ENCODE peak calls at places on chromosomes 2 and 18, in ten cellular contexts. Q, C, E, U, O, X, N, Y, R and M are unnamed samples.

GRCh38 chr2:211351998-211352397 is 795.6 kb downstream of the CPS1 start:
- DNase-seq in Q (no peak), C (no peak), E (no peak), U (peak; percentile 53), O (peak; percentile 53), X (no peak), N (no peak), Y (no peak), R (no peak), M (no peak)

GRCh38 chr2:236659758-236660150 is 90.1 kb downstream of the ACKR3 start:
- DNase-seq in Q (no peak), C (no peak), E (peak; percentile 99), U (no peak), O (peak; percentile 80), X (peak; percentile 65), N (no peak), Y (no peak), R (peak; percentile 82), M (peak; percentile 83)

GRCh38 chr2:9991829-9992273 is 40.4 kb downstream of the GRHL1 start:
- DNase-seq in Q (no peak), C (no peak), E (no peak), U (no peak), O (no peak), X (no peak), N (no peak), Y (no peak), R (no peak), M (no peak)

GRCh38 chr18:49340446-49340845 is 120.0 kb downstream of the DYM start:
- DNase-seq in Q (peak; percentile 8), C (peak; percentile 46), E (peak; percentile 52), U (no peak), O (no peak), X (no peak), N (no peak), Y (no peak), R (peak; percentile 67), M (peak; percentile 33)

GRCh38 chr18:59460060-59460395 is 101.0 kb upstream of the LMAN1 start:
- DNase-seq in Q (no peak), C (peak; percentile 43), E (peak; percentile 66), U (no peak), O (no peak), X (no peak), N (peak; percentile 30), Y (no peak), R (no peak), M (peak; percentile 6)

GRCh38 chr2:207231962-207232361 is 66.2 kb upstream of the KLF7 start:
- DNase-seq in Q (no peak), C (no peak), E (no peak), U (no peak), O (no peak), X (no peak), N (no peak), Y (no peak), R (no peak), M (peak; percentile 36)

GRCh38 chr2:86791574-86791973 is 861 bp upstream of the CD8A start:
- DNase-seq in Q (no peak), C (no peak), E (no peak), U (peak; percentile 59), O (no peak), X (no peak), N (peak; percentile 43), Y (no peak), R (no peak), M (no peak)

GRCh38 chr2:107801498-107801897 is 25.2 kb upstream of the RGPD4 start:
- DNase-seq in Q (no peak), C (no peak), E (no peak), U (peak; percentile 60), O (no peak), X (no peak), N (peak; percentile 17), Y (no peak), R (no peak), M (no peak)

GRCh38 chr2:242051440-242051839 is 181.9 kb downstream of the RTP5 start:
- DNase-seq in Q (no peak), C (no peak), E (no peak), U (no peak), O (no peak), X (no peak), N (no peak), Y (no peak), R (no peak), M (no peak)

GRCh38 chr2:216571909-216572513 is 61.2 kb upstream of the IGFBP2 start:
- DNase-seq in Q (no peak), C (no peak), E (no peak), U (no peak), O (no peak), X (no peak), N (no peak), Y (no peak), R (no peak), M (no peak)

GRCh38 chr2:195898505-195898904 is 170.1 kb downstream of the DNAH7 start:
- DNase-seq in Q (peak; percentile 99), C (peak; percentile 100), E (peak; percentile 98), U (no peak), O (peak; percentile 2), X (no peak), N (no peak), Y (peak; percentile 88), R (peak; percentile 99), M (peak; percentile 97)

GRCh38 chr2:167732251-167732788 is 515.1 kb downstream of the STK39 start:
- DNase-seq in Q (no peak), C (no peak), E (no peak), U (no peak), O (no peak), X (no peak), N (peak; percentile 24), Y (no peak), R (no peak), M (no peak)

GRCh38 chr2:176186024-176186423 is 2.4 kb upstream of the HOXD1 start:
- DNase-seq in Q (no peak), C (no peak), E (no peak), U (peak; percentile 32), O (no peak), X (no peak), N (no peak), Y (no peak), R (no peak), M (no peak)

GRCh38 chr2:221077241-221077640 is 494.9 kb downstream of the EPHA4 start:
- DNase-seq in Q (no peak), C (no peak), E (no peak), U (no peak), O (no peak), X (no peak), N (no peak), Y (no peak), R (no peak), M (no peak)
- TF ChIP-seq CTCF in Q (no peak), C (no peak), E (no peak), U (no peak), O (no peak), X (no peak), N (no peak), Y (no peak), R (no peak), M (no peak)

GRCh38 chr2:127076924-127077323 is 30.0 kb downstream of the BIN1 start:
- DNase-seq in Q (no peak), C (no peak), E (no peak), U (no peak), O (no peak), X (no peak), N (no peak), Y (no peak), R (peak; percentile 40), M (no peak)
- H3K4me3 ChIP-seq in Q (no peak overlapping the region), C (no peak overlapping the region), E (no peak overlapping the region), U (no peak overlapping the region), O (no peak overlapping the region), X (no peak overlapping the region), N (no peak overlapping the region), Y (no peak overlapping the region), R (no peak overlapping the region), M (no peak overlapping the region)

GRCh38 chr2:215399067-215399716 is 36.7 kb downstream of the FN1 start:
- DNase-seq in Q (no peak), C (no peak), E (no peak), U (no peak), O (no peak), X (no peak), N (no peak), Y (no peak), R (no peak), M (no peak)

GRCh38 chr2:215395687-215396460 is 40.0 kb downstream of the FN1 start:
- DNase-seq in Q (no peak), C (no peak), E (no peak), U (no peak), O (no peak), X (no peak), N (no peak), Y (no peak), R (no peak), M (no peak)

GRCh38 chr2:215394102-215394805 is 41.6 kb downstream of the FN1 start:
- DNase-seq in Q (no peak), C (no peak), E (no peak), U (no peak), O (no peak), X (no peak), N (no peak), Y (no peak), R (no peak), M (no peak)

GRCh38 chr2:215396595-215397313 is 39.1 kb downstream of the FN1 start:
- DNase-seq in Q (peak; percentile 77), C (peak; percentile 86), E (peak; percentile 90), U (no peak), O (no peak), X (no peak), N (no peak), Y (no peak), R (no peak), M (peak; percentile 93)

DNA sequence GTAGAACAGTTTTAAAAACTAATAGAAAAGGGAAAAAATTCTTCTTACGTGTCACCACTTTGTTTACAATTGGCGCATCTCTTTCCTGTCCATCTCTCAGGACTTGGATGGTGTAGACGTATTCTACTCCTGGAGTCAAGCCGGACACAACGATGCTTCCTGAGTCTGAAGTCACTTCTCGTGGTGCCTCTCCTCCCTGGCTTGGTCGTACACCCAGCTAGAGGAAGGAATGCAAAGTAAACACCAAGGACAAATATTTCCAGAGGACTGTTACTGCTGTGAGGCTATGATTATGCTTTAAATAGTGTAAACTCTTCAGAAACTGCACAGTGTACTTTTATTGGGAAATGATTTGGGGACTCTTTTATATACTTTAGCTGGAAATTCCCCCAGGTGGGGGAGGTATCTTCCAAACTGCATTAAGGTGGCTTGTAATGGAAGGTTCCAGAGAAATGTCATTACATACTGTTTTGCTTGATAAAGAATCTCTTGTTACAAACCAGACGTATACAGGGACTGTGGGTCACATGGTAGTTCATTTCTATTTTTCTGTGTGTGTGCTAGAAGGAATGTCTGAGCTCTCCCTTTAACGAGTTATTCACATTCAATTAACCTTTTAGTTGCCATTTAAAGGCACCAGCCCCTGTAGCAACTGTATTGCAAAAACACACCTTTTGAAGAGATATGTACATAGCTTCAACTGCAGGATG is 38.1 kb downstream of the FN1 start:
- DNase-seq in Q (no peak), C (peak; percentile 72), E (peak; percentile 53), U (no peak), O (peak; percentile 33), X (peak; percentile 32), N (no peak), Y (no peak), R (no peak), M (peak; percentile 57)
- TF ChIP-seq CTCF in Q (peak; percentile 6), C (peak; percentile 46), E (peak; percentile 28), U (no peak), O (no peak), X (no peak), N (no peak), Y (no peak), R (peak; percentile 16), M (peak; percentile 36)

DNA sequence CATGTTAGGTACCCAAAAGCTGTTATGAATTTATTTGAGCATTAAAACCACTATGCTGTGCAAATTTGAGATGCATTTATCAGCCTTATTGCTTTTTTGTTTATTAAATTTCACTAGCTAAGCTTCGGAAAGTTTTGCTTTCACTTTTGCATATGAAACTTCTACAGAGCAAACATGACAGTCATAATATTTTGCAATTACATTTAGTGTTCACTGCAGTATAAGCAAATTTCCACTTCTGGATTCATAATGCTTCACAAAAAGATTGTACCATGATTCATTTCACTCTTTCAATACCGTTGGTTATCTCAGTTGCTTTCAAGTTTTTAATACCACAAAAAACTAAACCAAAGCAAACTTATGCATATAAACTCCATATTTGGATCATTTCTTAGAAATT is 228.7 kb upstream of the SLC8A1 start:
- DNase-seq in Q (no peak), C (no peak), E (peak; percentile 38), U (no peak), O (no peak), X (no peak), N (no peak), Y (no peak), R (peak; percentile 38), M (peak; percentile 34)
- H3K4me3 ChIP-seq in Q (no peak overlapping the region), C (no peak overlapping the region), E (peak overlapping the region; percentile 36), U (no peak overlapping the region), O (no peak overlapping the region), X (no peak overlapping the region), N (no peak overlapping the region), Y (peak overlapping the region; percentile 14), R (no peak overlapping the region), M (peak overlapping the region; percentile 2)